ENCODE peak calls at places on chromosomes 2 and 18, in four cellular contexts. Y is HepG2, F is A549, D is K562. W is an unnamed sample.

GRCh38 chr2:113937501-113937900 is 47.6 kb downstream of the ACTR3 start:
- DNase-seq in Y (no peak), F (no peak), D (no peak), W (no peak)

GRCh38 chr18:50410008-50410407 is 35.2 kb downstream of the SKA1 start:
- DNase-seq in Y (no peak), F (no peak), D (peak; percentile 56), W (no peak)

GRCh38 chr2:231411871-231412615 is 16.5 kb downstream of the B3GNT7 start:
- DNase-seq in Y (peak; percentile 79), F (peak; percentile 84), D (no peak), W (no peak)

GRCh38 chr18:30991397-30991796 is 51.1 kb downstream of the DSC3 start:
- DNase-seq in Y (no peak), F (no peak), D (peak; percentile 53), W (no peak)

GRCh38 chr2:75327334-75327733 is 128.0 kb upstream of the TACR1 start:
- DNase-seq in Y (no peak), F (no peak), D (no peak), W (no peak)

GRCh38 chr2:106972782-106973181 is 86.8 kb upstream of the ST6GAL2 start:
- DNase-seq in Y (no peak), F (no peak), D (no peak), W (no peak)

GRCh38 chr2:135072125-135072997 is 20.3 kb downstream of the RAB3GAP1 start:
- DNase-seq in Y (no peak), F (peak; percentile 31), D (no peak), W (no peak)

GRCh38 chr2:189885368-189885767 is 101.1 kb downstream of the PMS1 start:
- DNase-seq in Y (no peak), F (no peak), D (no peak), W (no peak)

GRCh38 chr2:33216508-33217182 is 259.8 kb upstream of the RASGRP3 start:
- DNase-seq in Y (no peak), F (peak; percentile 51), D (no peak), W (no peak)

GRCh38 chr2:159091981-159092380 is 123.5 kb downstream of the TANC1 start:
- DNase-seq in Y (no peak), F (no peak), D (no peak), W (peak; percentile 21)

GRCh38 chr2:241561811-241562210 is 3.3 kb downstream of the BOK start:
- DNase-seq in Y (no peak), F (no peak), D (peak; percentile 32), W (no peak)

GRCh38 chr18:13471971-13472628 is 253.5 kb downstream of the LDLRAD4 start:
- DNase-seq in Y (peak; percentile 86), F (no peak), D (no peak), W (no peak)

GRCh38 chr18:53991805-53992204 is 232.7 kb downstream of the MBD2 start:
- DNase-seq in Y (no peak), F (no peak), D (no peak), W (no peak)

GRCh38 chr2:133884739-133885381 is 316.6 kb upstream of the NCKAP5 start:
- DNase-seq in Y (peak; percentile 14), F (peak; percentile 7), D (no peak), W (no peak)

GRCh38 chr2:119960821-119961220 is 52.1 kb upstream of the EPB41L5 start:
- DNase-seq in Y (no peak), F (no peak), D (no peak), W (no peak)

GRCh38 chr2:25420820-25421237 is 79.1 kb upstream of the DNMT3A start:
- DNase-seq in Y (no peak), F (no peak), D (no peak), W (peak; percentile 93)

GRCh38 chr2:241797441-241798080 is 11.4 kb upstream of the NEU4 start:
- DNase-seq in Y (no peak), F (no peak), D (no peak), W (no peak)

GRCh38 chr2:208608436-208608835 is 201.8 kb downstream of the PTH2R start:
- DNase-seq in Y (no peak), F (no peak), D (peak; percentile 18), W (no peak)

GRCh38 chr18:12776821-12777471 is 74.1 kb downstream of the PSMG2 start:
- DNase-seq in Y (no peak), F (no peak), D (no peak), W (no peak)

GRCh38 chr18:77522031-77522675 is 272.5 kb downstream of the GALR1 start:
- DNase-seq in Y (no peak), F (no peak), D (no peak), W (no peak)

GRCh38 chr2:111624401-111625156 is 259.4 kb downstream of the ANAPC1 start:
- DNase-seq in Y (peak; percentile 21), F (peak; percentile 27), D (no peak), W (no peak)

GRCh38 chr2:73383036-73383435 is 2.6 kb upstream of the ALMS1 start:
- DNase-seq in Y (no peak), F (no peak), D (no peak), W (no peak)

GRCh38 chr2:11569636-11570035 is 35.8 kb downstream of the GREB1 start:
- DNase-seq in Y (no peak), F (no peak), D (no peak), W (no peak)

GRCh38 chr2:161120775-161121174 is 39.5 kb upstream of the TANK start:
- DNase-seq in Y (no peak), F (no peak), D (no peak), W (no peak)

GRCh38 chr2:234686088-234686890 is 189.4 kb upstream of the ARL4C start:
- DNase-seq in Y (peak; percentile 50), F (peak; percentile 37), D (no peak), W (no peak)

DNA sequence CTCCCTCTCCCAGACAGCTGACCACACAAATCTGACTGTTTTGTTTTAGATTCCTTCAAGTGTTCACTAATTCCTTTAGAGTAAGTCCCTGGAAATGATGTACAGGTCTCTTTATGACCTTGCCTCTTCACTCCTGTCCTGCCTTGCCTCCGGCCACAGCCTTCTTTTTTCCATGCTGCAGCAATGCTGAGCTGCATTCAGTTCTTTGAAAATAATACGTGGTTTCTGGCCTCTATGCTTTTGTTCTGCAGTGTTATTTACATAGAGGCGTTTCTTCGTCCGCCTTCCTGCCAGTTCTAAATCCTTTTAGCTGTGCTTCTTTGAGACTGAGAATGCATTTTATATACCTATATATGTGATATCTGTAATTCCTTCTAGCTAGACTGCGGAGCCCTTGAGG is 87.2 kb downstream of the PPP1R1C start:
- DNase-seq in Y (no peak), F (no peak), D (no peak), W (no peak)
- TF ChIP-seq POLR2AphosphoS2 in Y (no peak), F (no peak), D (no peak), W (no peak)

DNA sequence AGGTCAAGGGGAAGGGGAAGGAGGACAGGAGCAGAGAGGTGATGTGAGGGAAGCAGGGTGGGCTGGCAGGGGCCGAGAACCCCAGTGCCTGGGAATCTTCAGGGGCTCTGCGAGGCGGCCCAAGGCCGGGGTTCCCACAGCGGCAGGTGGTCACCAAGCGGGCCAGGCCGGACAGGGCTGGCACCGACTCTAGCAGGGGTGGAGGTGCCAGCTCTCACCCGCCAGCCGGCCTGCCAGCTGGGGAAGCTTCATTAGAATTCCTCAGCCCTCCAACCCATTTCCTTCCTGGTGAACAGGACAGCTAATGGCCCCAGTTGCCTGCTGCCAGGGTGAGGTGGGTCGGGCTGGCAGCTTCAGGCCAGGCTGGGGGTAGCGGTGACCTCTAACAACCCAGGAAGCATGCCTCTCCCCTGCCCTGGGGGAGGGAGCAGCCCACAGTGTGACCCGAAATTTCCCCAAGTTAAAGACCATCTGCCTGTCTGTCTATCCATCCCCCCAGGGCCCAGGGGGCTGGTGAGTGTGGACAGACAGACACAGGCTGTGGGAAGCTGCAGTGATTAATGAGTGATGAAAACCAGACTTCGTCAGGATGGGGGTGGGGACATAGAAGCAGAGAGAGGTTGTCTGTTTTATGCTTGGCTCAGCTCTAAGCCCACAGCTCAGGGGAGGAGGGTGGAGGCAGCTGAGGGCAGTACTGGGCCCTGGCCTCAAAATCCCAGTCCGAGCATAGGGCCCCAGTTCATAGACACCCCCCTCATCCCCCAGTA is 144.1 kb downstream of the ZFP36L2 start:
- DNase-seq in Y (no peak), F (peak; percentile 76), D (no peak), W (no peak)
- TF ChIP-seq POLR2AphosphoS2 in Y (no peak), F (no peak), D (no peak), W (no peak)

DNA sequence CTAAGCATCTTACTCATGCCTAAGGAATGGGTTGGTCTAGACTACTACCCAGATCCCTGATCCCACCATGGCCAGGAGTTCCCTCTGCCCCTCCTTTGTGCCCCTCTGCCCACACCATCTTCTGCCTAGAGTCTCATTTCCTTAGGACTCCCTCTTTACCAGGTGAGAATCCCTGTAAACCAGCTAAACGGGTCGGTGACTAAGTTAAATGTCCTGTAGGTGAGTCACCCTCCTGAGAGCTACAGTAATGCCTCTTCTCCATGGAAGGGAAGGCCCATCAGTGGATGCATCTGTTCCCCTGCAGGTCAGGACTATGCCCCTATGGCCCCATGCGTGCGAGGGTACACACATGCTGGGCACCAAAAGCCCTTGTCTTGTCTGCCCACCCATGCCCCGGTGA is 25.4 kb downstream of the PTGR3 start:
- DNase-seq in Y (no peak), F (no peak), D (no peak), W (no peak)
- TF ChIP-seq POLR2AphosphoS2 in Y (no peak), F (no peak), D (no peak), W (no peak)

GRCh38 chr18:73163236-73163635 is 295.4 kb upstream of the NETO1 start:
- DNase-seq in Y (no peak), F (no peak), D (no peak), W (no peak)

GRCh38 chr18:73168171-73168570 is 300.4 kb upstream of the NETO1 start:
- DNase-seq in Y (no peak), F (no peak), D (no peak), W (no peak)

DNA sequence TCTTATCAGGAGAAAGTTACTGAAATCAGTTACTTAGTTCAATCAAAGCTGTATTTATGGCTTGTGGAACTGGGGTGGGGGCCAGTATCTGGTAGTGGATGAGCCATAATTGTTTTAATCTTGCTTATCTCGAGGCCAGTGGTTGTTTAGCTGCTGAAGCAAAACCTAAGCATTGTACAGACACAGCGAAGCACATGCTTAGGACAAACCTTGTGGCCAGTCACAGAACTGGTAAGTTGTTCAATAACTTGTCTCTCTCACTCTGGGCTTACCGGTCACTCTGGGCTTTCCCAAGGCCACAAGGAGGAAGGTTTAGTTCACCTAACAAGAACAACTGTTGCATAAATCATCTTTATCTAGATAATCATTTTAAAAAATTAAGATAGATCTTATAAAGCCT is 296.6 kb upstream of the NETO1 start:
- DNase-seq in Y (no peak), F (no peak), D (no peak), W (no peak)
- TF ChIP-seq POLR2AphosphoS2 in Y (no peak), F (no peak), D (no peak), W (no peak)

GRCh38 chr2:233210843-233211600 is 40.5 kb upstream of the ATG16L1 start:
- DNase-seq in Y (no peak), F (no peak), D (no peak), W (no peak)
- TF ChIP-seq POLR2AphosphoS2 in Y (no peak), F (no peak), D (no peak), W (no peak)

W was measured in GM12878.